ENCODE peak calls at places on chromosome 13, in seven cellular contexts. W is tibial nerve, O is neural progenitor cell, N is thoracic aorta, X is lower leg skin, Z is astrocyte of the spinal cord, B is mesenchymal stem cell. P is an unnamed sample.

GRCh38 chr13:75792526-75793187 is 156.5 kb downstream of the LMO7 start:
- DNase-seq in W (no peak), O (no peak), N (no peak), X (no peak), Z (no peak), B (peak), P (no peak)

GRCh38 chr13:101053289-101053688 is 363.0 kb downstream of the NALCN start:
- DNase-seq in W (no peak), O (no peak), N (no peak), X (no peak), Z (no peak), B (peak), P (no peak)

GRCh38 chr13:93620366-93620765 is 393.8 kb downstream of the GPC6 start:
- DNase-seq in W (no peak), O (no peak), N (no peak), X (no peak), Z (peak), B (no peak), P (no peak)

GRCh38 chr13:47639716-47640447 is 361.2 kb downstream of the SUCLA2 start:
- DNase-seq in W (no peak), O (no peak), N (no peak), X (no peak), Z (no peak), B (peak), P (no peak)

GRCh38 chr13:20525601-20526544 is at the start of gene CRYL1:
- DNase-seq in W (peak), O (peak), N (peak), X (peak), Z (peak), B (peak), P (peak)

GRCh38 chr13:74270018-74270417 is 135.8 kb upstream of the KLF12 start:
- DNase-seq in W (no peak), O (no peak), N (no peak), X (no peak), Z (no peak), B (no peak), P (no peak)

GRCh38 chr13:33251131-33251629 is 34.4 kb downstream of the STARD13 start:
- DNase-seq in W (no peak), O (no peak), N (peak), X (no peak), Z (peak), B (peak), P (peak)

GRCh38 chr13:70016116-70016515 is 91.5 kb upstream of the ATXN8OS start:
- DNase-seq in W (no peak), O (no peak), N (no peak), X (no peak), Z (no peak), B (no peak), P (no peak)

GRCh38 chr13:50085063-50085462 is 69.8 kb downstream of the KCNRG start:
- DNase-seq in W (no peak), O (peak), N (no peak), X (no peak), Z (peak), B (peak), P (no peak)

GRCh38 chr13:39941236-39941635 is 285.8 kb downstream of the COG6 start:
- DNase-seq in W (no peak), O (no peak), N (no peak), X (no peak), Z (no peak), B (no peak), P (no peak)

GRCh38 chr13:25872871-25873607 is 178.8 kb downstream of the SHISA2 start:
- DNase-seq in W (no peak), O (no peak), N (no peak), X (no peak), Z (no peak), B (peak), P (no peak)

GRCh38 chr13:20967340-20967739 is 64.8 kb upstream of the XPO4 start:
- DNase-seq in W (no peak), O (no peak), N (no peak), X (no peak), Z (no peak), B (no peak), P (no peak)

GRCh38 chr13:112627161-112627560 is 39.2 kb upstream of the TUBGCP3 start:
- DNase-seq in W (no peak), O (no peak), N (no peak), X (no peak), Z (no peak), B (no peak), P (no peak)

GRCh38 chr13:75744127-75744526 is 108.0 kb downstream of the LMO7 start:
- DNase-seq in W (no peak), O (no peak), N (no peak), X (no peak), Z (no peak), B (no peak), P (no peak)

GRCh38 chr13:25335856-25336255 is 34.4 kb downstream of the NUP58 start:
- DNase-seq in W (no peak), O (no peak), N (no peak), X (no peak), Z (no peak), B (no peak), P (no peak)

GRCh38 chr13:113013878-113014751 is 45.1 kb downstream of the MCF2L start:
- DNase-seq in W (no peak), O (no peak), N (no peak), X (no peak), Z (no peak), B (no peak), P (no peak)

GRCh38 chr13:79481685-79482052 is 714 bp downstream of the NDFIP2 start:
- DNase-seq in W (no peak), O (no peak), N (no peak), X (no peak), Z (no peak), B (no peak), P (no peak)

GRCh38 chr13:105363747-105364177 is 1171.7 kb downstream of the EFNB2 start:
- DNase-seq in W (no peak), O (peak), N (no peak), X (no peak), Z (no peak), B (no peak), P (no peak)
- H3K4me3 ChIP-seq in W (no peak), O (no peak), N (no peak), X (no peak), Z (no peak), B (no peak), P (no peak)

DNA sequence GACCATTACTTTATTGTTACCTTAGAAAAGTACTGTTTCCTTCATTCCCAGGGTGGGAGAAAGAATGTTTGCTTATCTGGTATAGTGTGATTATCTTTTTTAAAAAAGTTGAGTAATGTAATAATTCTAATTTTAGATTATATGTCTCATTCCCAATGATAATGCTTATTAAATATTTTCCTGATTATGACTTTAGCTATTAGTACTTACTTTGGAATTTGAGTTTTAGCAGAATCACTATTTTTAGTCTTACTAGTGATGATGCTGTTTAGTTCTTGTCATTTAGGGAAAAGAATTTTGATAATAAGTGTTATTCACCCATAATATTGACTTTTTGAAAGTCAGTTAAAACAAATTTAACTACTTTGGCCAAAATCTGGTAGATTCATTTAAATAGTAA is 95.2 kb downstream of the FRY start:
- DNase-seq in W (no peak), O (no peak), N (no peak), X (no peak), Z (no peak), B (no peak), P (no peak)
- H3K4me3 ChIP-seq in W (no peak), O (no peak), N (no peak), X (no peak), Z (no peak), B (no peak), P (no peak)

GRCh38 chr13:99436686-99437416 is 64.4 kb upstream of the TM9SF2 start:
- DNase-seq in W (peak), O (peak), N (peak), X (peak), Z (peak), B (peak), P (peak)
- H3K4me3 ChIP-seq in W (no peak), O (no peak), N (peak), X (no peak), Z (no peak), B (no peak), P (no peak)

GRCh38 chr13:109869312-109870237 is 83.2 kb upstream of the IRS2 start:
- DNase-seq in W (peak), O (no peak), N (peak), X (no peak), Z (peak), B (no peak), P (peak)

GRCh38 chr13:109867766-109868165 is 81.4 kb upstream of the IRS2 start:
- DNase-seq in W (no peak), O (no peak), N (no peak), X (no peak), Z (no peak), B (peak), P (no peak)

GRCh38 chr13:109871018-109871370 is 84.6 kb upstream of the IRS2 start:
- DNase-seq in W (no peak), O (no peak), N (no peak), X (no peak), Z (peak), B (peak), P (no peak)

GRCh38 chr13:109870281-109871017 is 84.1 kb upstream of the IRS2 start:
- DNase-seq in W (no peak), O (no peak), N (no peak), X (no peak), Z (no peak), B (no peak), P (no peak)

DNA sequence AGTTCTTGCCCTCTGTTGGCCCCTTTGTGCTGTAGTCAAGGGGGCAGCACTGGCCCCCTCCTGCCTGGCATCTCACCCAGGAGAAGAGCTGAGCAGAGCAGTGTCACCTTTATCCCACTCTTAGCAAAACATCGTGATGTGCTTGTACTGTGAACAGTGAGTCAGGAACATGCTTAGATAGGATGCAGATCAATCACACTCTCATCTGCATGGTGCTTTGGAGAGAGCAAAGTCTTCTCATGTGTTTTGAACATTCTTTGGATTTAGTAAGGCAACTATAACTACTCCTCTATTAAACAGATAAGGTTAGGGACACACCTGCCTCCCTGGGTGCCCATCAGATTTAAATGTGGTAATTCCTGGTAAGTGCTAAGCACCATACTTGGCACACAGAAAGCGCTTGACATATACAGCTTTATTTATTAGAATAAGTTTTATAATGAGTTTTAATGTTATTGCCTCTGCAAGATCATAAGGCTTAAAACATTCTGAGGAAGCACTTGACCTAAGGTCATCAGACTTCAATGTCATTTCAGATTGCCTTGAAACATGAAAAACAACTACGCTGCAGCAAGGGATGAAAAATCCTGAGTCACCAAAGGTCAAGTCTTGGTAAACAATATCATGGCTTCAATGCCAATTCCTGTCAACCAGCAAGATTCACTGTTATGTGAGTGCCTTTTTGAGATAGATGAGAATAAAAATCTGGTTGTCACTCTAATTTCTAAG is 82.4 kb upstream of the IRS2 start:
- DNase-seq in W (no peak), O (no peak), N (no peak), X (no peak), Z (no peak), B (peak), P (no peak)
- H3K4me3 ChIP-seq in W (no peak), O (no peak), N (peak), X (no peak), Z (no peak), B (no peak), P (no peak)

GRCh38 chr13:53073711-53074110 is 45.1 kb downstream of the OLFM4 start:
- DNase-seq in W (no peak), O (no peak), N (no peak), X (no peak), Z (no peak), B (no peak), P (no peak)
- H3K4me3 ChIP-seq in W (no peak), O (no peak), N (no peak), X (no peak), Z (no peak), B (no peak), P (no peak)

DNA sequence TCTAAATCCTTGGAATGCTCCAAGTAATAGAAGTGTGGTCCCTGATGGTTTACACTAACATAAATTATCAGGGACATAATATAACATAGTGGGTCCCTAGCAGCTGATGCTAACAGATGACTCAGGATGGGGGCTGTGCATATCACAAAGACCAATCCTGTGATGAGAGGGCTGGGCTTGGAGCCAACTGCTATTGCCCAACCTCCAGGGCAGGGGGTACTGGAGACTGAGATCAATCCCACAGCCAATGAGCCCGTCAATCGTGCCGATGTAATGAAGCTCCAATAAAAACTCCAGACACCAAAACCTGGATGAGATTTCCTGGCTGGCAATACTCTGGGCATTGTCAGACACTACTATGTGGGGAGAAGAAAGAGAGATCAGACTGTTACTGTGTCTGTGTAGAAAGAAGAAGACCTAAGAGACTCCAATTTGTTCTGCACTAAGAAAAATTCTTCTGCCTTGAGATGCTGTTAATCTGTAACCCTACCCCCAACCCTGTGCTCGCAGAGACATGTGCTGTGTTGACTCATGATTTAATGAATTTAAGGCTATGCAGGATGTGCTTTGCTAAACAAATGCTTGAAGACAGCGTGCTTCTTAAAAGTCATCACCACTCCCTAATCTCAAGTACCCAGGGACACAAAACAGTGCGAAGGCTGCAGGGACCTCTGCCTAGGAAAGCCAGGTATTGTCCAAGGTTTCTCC is 33.4 kb downstream of the ABCC4 start:
- DNase-seq in W (no peak), O (no peak), N (no peak), X (no peak), Z (peak), B (peak), P (peak)
- H3K4me3 ChIP-seq in W (no peak), O (no peak), N (no peak), X (no peak), Z (no peak), B (no peak), P (no peak)

P was measured in MG63.